ENCODE peak calls at places on chromosomes 2 and 18, in four cellular contexts. S, V, C and U are unnamed samples.
A peak's percentile ranks its signal among the peaks of the same experiment; 100 is the strongest.

GRCh38 chr2:106094101-106094860 is 99.8 kb downstream of the UXS1 start:
- DNase-seq in S (no peak), V (no peak), C (no peak), U (no peak)

GRCh38 chr2:216307496-216307895 is 64.8 kb downstream of the MARCHF4 start:
- DNase-seq in S (no peak), V (no peak), C (no peak), U (no peak)

GRCh38 chr2:65940856-65941255 is 494.1 kb upstream of the MEIS1 start:
- DNase-seq in S (no peak), V (no peak), C (no peak), U (no peak)

GRCh38 chr18:5628512-5629255 is 84.9 kb upstream of the EPB41L3 start:
- DNase-seq in S (peak; percentile 18), V (peak; percentile 86), C (peak; percentile 39), U (no peak)

GRCh38 chr18:61541673-61542072 is 208.4 kb downstream of the CDH20 start:
- DNase-seq in S (no peak), V (no peak), C (no peak), U (peak; percentile 58)

GRCh38 chr2:107325983-107326786 is 440.2 kb upstream of the ST6GAL2 start:
- DNase-seq in S (no peak), V (no peak), C (no peak), U (no peak)

GRCh38 chr2:195501746-195502145 is 155.3 kb upstream of the SLC39A10 start:
- DNase-seq in S (peak; percentile 25), V (no peak), C (no peak), U (peak; percentile 28)

GRCh38 chr18:28095041-28095440 is 81.9 kb downstream of the CDH2 start:
- DNase-seq in S (no peak), V (no peak), C (no peak), U (no peak)

GRCh38 chr2:216905649-216906048 is 45.8 kb upstream of the TNP1 start:
- DNase-seq in S (no peak), V (no peak), C (no peak), U (no peak)

GRCh38 chr2:144692661-144693060 is 172.7 kb upstream of the ZEB2 start:
- DNase-seq in S (no peak), V (no peak), C (no peak), U (no peak)

GRCh38 chr2:222907790-222908431 is 47.1 kb downstream of the ACSL3 start:
- DNase-seq in S (no peak), V (no peak), C (no peak), U (no peak)

GRCh38 chr2:28544915-28545589 is 49.2 kb downstream of the PLB1 start:
- DNase-seq in S (no peak), V (peak; percentile 59), C (no peak), U (no peak)

DNA sequence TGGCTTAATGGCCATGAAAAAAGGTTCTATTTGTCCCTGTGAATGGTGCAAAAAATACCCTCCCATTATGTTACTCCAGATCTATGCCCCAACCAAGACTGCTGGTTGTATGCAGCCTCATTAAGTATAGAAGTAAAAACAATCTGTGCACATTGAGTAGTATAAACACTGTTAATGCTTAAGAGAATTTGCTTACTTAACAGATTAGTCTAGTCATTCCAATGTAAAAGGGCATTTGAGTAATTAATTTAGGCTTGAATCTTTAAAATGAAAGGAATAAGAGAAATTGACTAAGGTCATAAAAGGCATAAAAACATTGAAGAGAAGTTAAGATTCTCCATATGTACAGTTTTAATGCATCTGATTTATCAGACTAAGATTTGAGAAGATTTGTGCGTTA is 51.2 kb downstream of the FAM124B start:
- DNase-seq in S (no peak), V (no peak), C (no peak), U (no peak)
- H3K27ac ChIP-seq in S (no peak overlapping the region), V (no peak overlapping the region), C (no peak overlapping the region), U (no peak overlapping the region)

GRCh38 chr2:230230087-230230486 is 4.6 kb downstream of the SP140 start:
- DNase-seq in S (no peak), V (no peak), C (no peak), U (no peak)

GRCh38 chr2:230225486-230225885 is at the start of gene SP140:
- DNase-seq in S (no peak), V (peak; percentile 73), C (no peak), U (no peak)

GRCh38 chr2:230227216-230227615 is 1.7 kb downstream of the SP140 start:
- DNase-seq in S (no peak), V (no peak), C (no peak), U (no peak)

GRCh38 chr2:230224458-230224857 is 1.1 kb upstream of the SP140 start:
- DNase-seq in S (no peak), V (no peak), C (no peak), U (no peak)

GRCh38 chr2:230226090-230226551 is 585 bp downstream of the SP140 start:
- DNase-seq in S (no peak), V (no peak), C (no peak), U (no peak)
- TF ChIP-seq CTCF in S (no peak), V (no peak), C (no peak), U (no peak)

GRCh38 chr2:8137801-8138200 is 544.1 kb upstream of the ID2 start:
- DNase-seq in S (no peak), V (no peak), C (no peak), U (no peak)

GRCh38 chr2:8138923-8139667 is 542.8 kb upstream of the ID2 start:
- DNase-seq in S (no peak), V (no peak), C (peak; percentile 57), U (no peak)

GRCh38 chr2:8141079-8141762 is 540.6 kb upstream of the ID2 start:
- DNase-seq in S (no peak), V (peak; percentile 35), C (no peak), U (no peak)

GRCh38 chr2:8138525-8138922 is 543.3 kb upstream of the ID2 start:
- DNase-seq in S (no peak), V (no peak), C (no peak), U (no peak)

DNA sequence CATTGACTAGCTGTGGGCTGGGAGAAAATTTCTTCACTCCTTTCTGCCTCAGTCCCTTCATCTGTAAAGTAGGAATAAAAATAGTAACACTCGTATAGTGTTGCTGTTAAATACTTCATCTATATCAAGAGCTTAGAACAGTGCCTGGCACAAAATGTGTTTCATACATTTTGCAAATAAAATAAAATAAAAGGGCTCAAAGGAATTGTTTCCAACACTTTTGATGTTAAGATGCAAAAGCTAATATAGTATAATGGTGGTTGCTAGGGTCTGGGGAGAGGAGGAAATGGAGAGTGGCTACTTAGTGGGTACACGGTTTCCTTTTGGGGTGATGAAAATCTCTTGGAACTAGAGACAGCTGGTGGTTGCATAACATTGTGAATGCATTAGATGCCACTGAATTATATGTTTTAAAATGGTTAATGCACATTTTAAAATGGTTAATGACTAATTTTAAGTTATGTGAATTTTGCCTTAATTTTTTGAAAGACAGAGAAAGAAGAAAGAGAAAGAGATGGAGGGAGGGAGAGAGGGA is 542.1 kb upstream of the ID2 start:
- DNase-seq in S (no peak), V (no peak), C (no peak), U (no peak)
- H3K27ac ChIP-seq in S (no peak overlapping the region), V (no peak overlapping the region), C (peak overlapping the region; percentile 85), U (no peak overlapping the region)

GRCh38 chr2:221370076-221370941 is 201.8 kb downstream of the EPHA4 start:
- DNase-seq in S (no peak), V (no peak), C (no peak), U (no peak)

GRCh38 chr2:221371347-221371746 is 200.8 kb downstream of the EPHA4 start:
- DNase-seq in S (no peak), V (no peak), C (no peak), U (no peak)

GRCh38 chr2:221374234-221374633 is 197.9 kb downstream of the EPHA4 start:
- DNase-seq in S (no peak), V (no peak), C (no peak), U (no peak)

GRCh38 chr2:221370942-221371221 is 201.2 kb downstream of the EPHA4 start:
- DNase-seq in S (no peak), V (no peak), C (no peak), U (no peak)

GRCh38 chr2:221372156-221372870 is 199.8 kb downstream of the EPHA4 start:
- DNase-seq in S (no peak), V (no peak), C (no peak), U (no peak)
- TF ChIP-seq CTCF in S (no peak), V (no peak), C (no peak), U (no peak)

DNA sequence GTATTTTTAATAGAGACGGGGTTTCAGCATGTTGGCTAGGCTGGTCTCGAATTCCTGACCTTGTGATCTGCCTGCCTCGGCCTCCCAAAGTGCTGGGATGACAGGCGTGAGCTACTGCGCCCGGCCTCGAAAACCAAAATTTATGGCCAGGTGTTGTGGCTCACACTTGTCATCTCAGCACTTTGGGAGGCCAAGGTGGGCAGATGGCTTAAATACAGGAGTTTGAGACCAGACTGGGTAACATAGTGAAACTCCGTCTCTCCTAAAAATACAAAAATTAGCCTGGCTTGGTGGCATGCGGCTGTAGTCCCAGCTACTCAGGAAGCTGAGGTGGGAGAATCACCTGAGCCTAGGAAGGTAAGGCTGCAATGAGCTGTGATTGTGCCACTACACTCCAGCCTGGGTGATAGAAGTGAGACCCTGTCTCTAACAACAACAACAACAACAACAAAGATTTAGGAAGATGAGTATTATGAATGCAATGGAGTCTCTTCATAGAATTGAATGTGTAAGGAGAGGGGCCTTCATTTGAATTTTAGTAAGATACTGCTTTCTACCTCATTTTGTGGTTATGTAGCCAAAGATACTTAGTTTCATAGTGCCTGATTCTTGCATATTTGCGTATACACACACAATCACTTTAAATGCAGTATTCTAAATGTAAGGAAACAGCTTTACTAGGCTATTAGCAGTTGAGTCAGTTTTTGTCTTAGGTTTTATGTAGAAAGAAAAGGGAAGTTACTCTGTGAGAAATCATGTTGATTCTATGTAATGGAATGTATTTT is 80.3 kb downstream of the HAUS1 start:
- DNase-seq in S (no peak), V (no peak), C (no peak), U (no peak)
- H3K27ac ChIP-seq in S (no peak overlapping the region), V (no peak overlapping the region), C (no peak overlapping the region), U (no peak overlapping the region)

GRCh38 chr2:120518819-120519218 is 172.9 kb downstream of the INHBB start:
- DNase-seq in S (no peak), V (no peak), C (no peak), U (no peak)

GRCh38 chr2:120519469-120519868 is 173.5 kb downstream of the INHBB start:
- DNase-seq in S (no peak), V (no peak), C (no peak), U (no peak)

GRCh38 chr2:120520454-120520853 is 174.5 kb downstream of the INHBB start:
- DNase-seq in S (no peak), V (no peak), C (no peak), U (no peak)

GRCh38 chr2:120522151-120522751 is 176.3 kb downstream of the INHBB start:
- DNase-seq in S (no peak), V (no peak), C (no peak), U (no peak)

GRCh38 chr2:120520929-120521912 is 175.3 kb downstream of the INHBB start:
- DNase-seq in S (peak; percentile 53), V (peak; percentile 41), C (no peak), U (peak; percentile 24)
- TF ChIP-seq CTCF in S (peak; percentile 85), V (peak; percentile 51), C (peak; percentile 39), U (peak; percentile 62)

DNA sequence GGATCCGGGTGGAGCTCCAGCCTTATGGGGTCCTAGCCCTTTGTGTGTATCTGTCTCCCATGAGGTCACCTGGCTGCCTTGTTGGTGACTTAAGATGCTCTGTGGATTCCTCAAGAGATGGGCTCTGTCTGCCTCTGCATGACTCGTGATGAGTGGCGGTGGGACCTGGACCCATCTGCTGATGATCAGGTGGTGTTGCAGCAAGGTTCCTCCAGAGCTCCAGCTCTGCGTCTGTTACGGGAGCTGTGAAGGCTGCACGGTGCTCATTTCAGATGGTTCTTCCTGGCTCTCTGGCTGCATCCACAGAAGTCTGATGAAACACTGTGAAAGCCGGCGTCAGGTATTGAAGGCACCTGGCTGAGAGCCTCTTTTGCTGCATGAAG is 2.4 kb downstream of the AGAP1 start:
- DNase-seq in S (no peak), V (no peak), C (no peak), U (peak; percentile 25)
- H3K27ac ChIP-seq in S (no peak overlapping the region), V (peak overlapping the region; percentile 85), C (no peak overlapping the region), U (peak overlapping the region; percentile 81)

GRCh38 chr18:73520229-73520628 is 627.4 kb downstream of the FBXO15 start:
- DNase-seq in S (no peak), V (no peak), C (no peak), U (no peak)
- TF ChIP-seq CTCF in S (no peak), V (no peak), C (no peak), U (no peak)